ENCODE peak calls at places on chromosomes 3 and 15, in nine cellular contexts. V, R, I, Q, C, B, Z, M and G are unnamed samples.

GRCh38 chr3:139523718-139524117 is 15.8 kb downstream of the RBP1 start:
- DNase-seq in V (no peak), R (no peak), I (no peak), Q (no peak), C (no peak), B (no peak), Z (no peak), M (no peak), G (no peak)

GRCh38 chr15:40265355-40265754 is 17.5 kb downstream of the ANKRD63 start:
- DNase-seq in V (no peak), R (no peak), I (no peak), Q (no peak), C (no peak), B (no peak), Z (no peak), M (no peak), G (no peak)

GRCh38 chr3:66001626-66002025 is 37.1 kb downstream of the MAGI1 start:
- DNase-seq in V (no peak), R (no peak), I (no peak), Q (no peak), C (no peak), B (no peak), Z (no peak), M (no peak), G (no peak)

GRCh38 chr15:79315623-79316328 is 4.9 kb downstream of the TMED3 start:
- DNase-seq in V (no peak), R (no peak), I (no peak), Q (no peak), C (no peak), B (no peak), Z (no peak), M (no peak), G (no peak)

GRCh38 chr3:170090601-170090981 is 52.8 kb downstream of the GPR160 start:
- DNase-seq in V (no peak), R (no peak), I (no peak), Q (no peak), C (no peak), B (no peak), Z (no peak), M (no peak), G (no peak)

GRCh38 chr15:47292638-47293037 is 424.7 kb upstream of the SEMA6D start:
- DNase-seq in V (no peak), R (no peak), I (no peak), Q (no peak), C (no peak), B (peak; percentile 15), Z (no peak), M (no peak), G (no peak)

GRCh38 chr15:67198157-67198754 is 56.2 kb downstream of the AAGAB start:
- DNase-seq in V (no peak), R (no peak), I (no peak), Q (no peak), C (no peak), B (no peak), Z (no peak), M (no peak), G (no peak)

GRCh38 chr3:111471851-111472250 is 70.1 kb upstream of the CD96 start:
- DNase-seq in V (no peak), R (no peak), I (no peak), Q (no peak), C (no peak), B (no peak), Z (no peak), M (no peak), G (no peak)

GRCh38 chr3:53273271-53273670 is 17.4 kb upstream of the TKT start:
- DNase-seq in V (no peak), R (no peak), I (no peak), Q (no peak), C (no peak), B (no peak), Z (no peak), M (no peak), G (no peak)

GRCh38 chr3:36362216-36362615 is 18.1 kb upstream of the STAC start:
- DNase-seq in V (no peak), R (no peak), I (no peak), Q (peak; percentile 65), C (no peak), B (no peak), Z (no peak), M (no peak), G (peak; percentile 34)

GRCh38 chr3:170712336-170712735 is 126.5 kb upstream of the SLC7A14 start:
- DNase-seq in V (no peak), R (no peak), I (no peak), Q (no peak), C (no peak), B (no peak), Z (no peak), M (no peak), G (peak; percentile 69)

GRCh38 chr3:133448478-133449122 is 48.7 kb downstream of the BFSP2 start:
- DNase-seq in V (no peak), R (no peak), I (no peak), Q (no peak), C (no peak), B (no peak), Z (no peak), M (no peak), G (no peak)

GRCh38 chr3:38112378-38112761 is 24.6 kb downstream of the ACAA1 start:
- DNase-seq in V (no peak), R (peak; percentile 26), I (no peak), Q (no peak), C (no peak), B (no peak), Z (peak; percentile 48), M (no peak), G (no peak)

GRCh38 chr15:40928975-40929729 is at the start of gene DLL4:
- DNase-seq in V (peak; percentile 56), R (no peak), I (peak; percentile 81), Q (peak; percentile 59), C (no peak), B (peak; percentile 77), Z (no peak), M (no peak), G (no peak)

GRCh38 chr15:61639491-61639890 is 410.4 kb upstream of the RORA start:
- DNase-seq in V (no peak), R (no peak), I (no peak), Q (no peak), C (no peak), B (no peak), Z (no peak), M (no peak), G (peak; percentile 42)

GRCh38 chr3:23071758-23072157 is 131.4 kb upstream of the UBE2E2 start:
- DNase-seq in V (no peak), R (no peak), I (no peak), Q (peak; percentile 24), C (no peak), B (no peak), Z (no peak), M (no peak), G (no peak)

GRCh38 chr3:13780432-13781173 is 99.3 kb downstream of the WNT7A start:
- DNase-seq in V (no peak), R (peak; percentile 39), I (no peak), Q (no peak), C (no peak), B (no peak), Z (peak; percentile 56), M (no peak), G (no peak)

GRCh38 chr3:126134219-126134975 is 46.0 kb downstream of the ALDH1L1 start:
- DNase-seq in V (peak; percentile 73), R (peak; percentile 57), I (peak; percentile 87), Q (peak; percentile 69), C (peak; percentile 17), B (peak; percentile 54), Z (peak; percentile 87), M (peak; percentile 81), G (peak; percentile 23)

GRCh38 chr3:188834349-188834748 is 337.4 kb upstream of the TPRG1 start:
- DNase-seq in V (no peak), R (no peak), I (no peak), Q (no peak), C (no peak), B (peak; percentile 13), Z (no peak), M (no peak), G (no peak)

GRCh38 chr3:130834476-130834875 is 59.4 kb upstream of the ATP2C1 start:
- DNase-seq in V (no peak), R (no peak), I (no peak), Q (peak; percentile 52), C (no peak), B (peak; percentile 18), Z (no peak), M (no peak), G (peak; percentile 57)

DNA sequence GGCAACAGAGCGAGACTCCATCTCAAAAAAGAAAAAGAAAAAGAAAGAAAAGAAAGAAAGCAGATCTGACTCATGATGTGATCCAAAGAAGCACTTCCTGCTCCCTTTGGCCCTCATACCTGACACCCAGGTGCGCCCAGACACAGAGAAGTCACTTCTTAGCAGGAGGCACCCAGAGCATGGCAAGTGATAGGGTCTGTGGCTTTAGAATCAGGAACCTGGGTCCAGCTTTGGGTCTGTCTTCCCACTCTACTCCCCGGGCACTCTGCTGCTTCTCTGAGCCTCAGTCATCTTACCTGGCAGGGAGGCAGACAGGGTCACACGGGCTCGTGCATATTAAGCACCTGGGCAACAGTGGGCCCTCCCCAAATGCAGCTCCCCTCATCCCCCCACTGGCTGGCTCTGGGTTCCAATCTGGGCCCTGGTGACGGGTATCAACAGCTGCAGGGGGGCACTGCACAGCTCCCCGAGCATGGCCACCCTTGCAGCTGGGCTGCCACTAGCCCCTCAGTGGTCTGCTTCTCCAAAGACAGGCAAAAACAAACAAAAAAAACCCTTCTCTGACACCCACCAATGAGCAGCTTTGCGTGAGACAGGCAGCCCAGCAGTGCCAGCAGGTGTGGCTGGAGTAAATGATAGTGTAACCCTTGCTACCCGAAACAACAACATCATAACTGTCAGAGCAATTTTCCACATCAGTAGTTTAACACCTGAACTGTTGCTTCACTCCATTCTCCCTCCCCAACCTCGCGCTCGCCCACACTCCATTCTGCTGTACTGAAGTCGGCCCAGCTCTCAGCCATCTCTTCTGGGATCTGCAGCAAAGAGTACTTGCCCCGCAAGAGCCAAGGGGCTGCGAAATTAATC is 99.8 kb downstream of the MEGF11 start:
- DNase-seq in V (no peak), R (no peak), I (no peak), Q (no peak), C (no peak), B (no peak), Z (no peak), M (no peak), G (no peak)
- H3K27me3 ChIP-seq in V (no peaks in the 10 kb centered on the region), R (no peaks in the 10 kb centered on the region), I (no peaks in the 10 kb centered on the region), Q (no peaks in the 10 kb centered on the region), C (peaks cover 14% of the 10 kb centered on the region), B (peaks cover 58% of the 10 kb centered on the region), Z (peaks cover 6% of the 10 kb centered on the region), M (no peaks in the 10 kb centered on the region), G (peaks cover 3% of the 10 kb centered on the region)

GRCh38 chr3:48432411-48433371 is 2.8 kb upstream of the PLXNB1 start:
- DNase-seq in V (no peak), R (no peak), I (peak; percentile 76), Q (no peak), C (no peak), B (no peak), Z (peak; percentile 59), M (no peak), G (peak; percentile 97)
- TF ChIP-seq CTCF in V (no peak), R (peak; percentile 23), I (peak; percentile 35), Q (no peak), C (peak; percentile 62), B (peak; percentile 57), Z (no peak), M (no peak), G (peak; percentile 30)

GRCh38 chr15:85580914-85581313 is 200.5 kb downstream of the AKAP13 start:
- DNase-seq in V (no peak), R (no peak), I (no peak), Q (peak; percentile 52), C (no peak), B (no peak), Z (no peak), M (no peak), G (no peak)
- H3K4me3 ChIP-seq in V (peak overlapping the region; percentile 69), R (peak overlapping the region; percentile 52), I (no peak overlapping the region), Q (peak overlapping the region; percentile 48), C (no peak overlapping the region), B (no peak overlapping the region), Z (peak overlapping the region; percentile 10), M (no peak overlapping the region), G (no peak overlapping the region)

GRCh38 chr3:71879089-71879488 is 94.1 kb upstream of the PROK2 start:
- DNase-seq in V (no peak), R (no peak), I (peak; percentile 41), Q (no peak), C (no peak), B (no peak), Z (no peak), M (no peak), G (no peak)
- H3K27me3 ChIP-seq in V (no peaks in the 10 kb centered on the region), R (no peaks in the 10 kb centered on the region), I (no peaks in the 10 kb centered on the region), Q (no peaks in the 10 kb centered on the region), C (peaks cover 2% of the 10 kb centered on the region), B (peaks cover 58% of the 10 kb centered on the region), Z (no peaks in the 10 kb centered on the region), M (no peaks in the 10 kb centered on the region), G (no peaks in the 10 kb centered on the region)